ENCODE peak calls at places on chromosome 3, in seven cellular contexts. One of them, this sample, is unnamed.

GRCh38 chr3:99774467-99774866 is 43.2 kb upstream of the CMSS1 start:
- DNase-seq in H9: no peak
- DNase-seq in thyroid gland: no peak
- DNase-seq in IMR-90: peak; percentile 74
- DNase-seq in neural progenitor cell: no peak
- DNase-seq in lung: no peak
- DNase-seq in lower lobe of right lung: no peak
- DNase-seq in this sample: no peak

GRCh38 chr3:185760091-185760490 is 64.8 kb downstream of the IGF2BP2 start:
- DNase-seq in H9: no peak
- DNase-seq in IMR-90: no peak
- DNase-seq in lung: no peak
- DNase-seq in thyroid gland: no peak
- DNase-seq in lower lobe of right lung: no peak
- DNase-seq in neural progenitor cell: no peak
- DNase-seq in this sample: no peak

GRCh38 chr3:152376351-152377183 is 107.8 kb downstream of the MBNL1 start:
- DNase-seq in IMR-90: peak; percentile 84
- DNase-seq in thyroid gland: no peak
- DNase-seq in lung: no peak
- DNase-seq in neural progenitor cell: no peak
- DNase-seq in lower lobe of right lung: peak; percentile 46
- DNase-seq in H9: no peak
- DNase-seq in this sample: peak; percentile 74

GRCh38 chr3:141115752-141116541 is 64.8 kb downstream of the SPSB4 start:
- DNase-seq in thyroid gland: no peak
- DNase-seq in lung: no peak
- DNase-seq in neural progenitor cell: peak; percentile 0
- DNase-seq in lower lobe of right lung: no peak
- DNase-seq in H9: peak; percentile 6
- DNase-seq in IMR-90: no peak
- DNase-seq in this sample: no peak

GRCh38 chr3:160413613-160414248 is 14.3 kb downstream of the SMC4 start:
- DNase-seq in thyroid gland: peak; percentile 47
- DNase-seq in lung: peak; percentile 65
- DNase-seq in H9: peak; percentile 68
- DNase-seq in IMR-90: peak; percentile 84
- DNase-seq in lower lobe of right lung: no peak
- DNase-seq in neural progenitor cell: peak; percentile 78
- DNase-seq in this sample: no peak

GRCh38 chr3:141237701-141238521 is 6.3 kb downstream of the PXYLP1 start:
- DNase-seq in lung: peak; percentile 81
- DNase-seq in lower lobe of right lung: peak; percentile 89
- DNase-seq in H9: no peak
- DNase-seq in neural progenitor cell: no peak
- DNase-seq in thyroid gland: peak; percentile 97
- DNase-seq in IMR-90: no peak
- DNase-seq in this sample: no peak

GRCh38 chr3:88150371-88150770 is 612 bp downstream of the C3orf38 start:
- DNase-seq in lower lobe of right lung: no peak
- DNase-seq in thyroid gland: no peak
- DNase-seq in lung: no peak
- DNase-seq in H9: no peak
- DNase-seq in neural progenitor cell: no peak
- DNase-seq in IMR-90: no peak
- DNase-seq in this sample: no peak

GRCh38 chr3:8635625-8636024 is 9.0 kb downstream of the SSUH2 start:
- DNase-seq in thyroid gland: no peak
- DNase-seq in neural progenitor cell: no peak
- DNase-seq in lung: no peak
- DNase-seq in lower lobe of right lung: no peak
- DNase-seq in IMR-90: no peak
- DNase-seq in H9: peak; percentile 58
- DNase-seq in this sample: no peak

GRCh38 chr3:80439490-80439889 is 671.7 kb upstream of the ROBO1 start:
- DNase-seq in lung: no peak
- DNase-seq in neural progenitor cell: no peak
- DNase-seq in lower lobe of right lung: no peak
- DNase-seq in IMR-90: no peak
- DNase-seq in H9: no peak
- DNase-seq in thyroid gland: no peak
- DNase-seq in this sample: no peak

GRCh38 chr3:172310361-172310760 is 137.9 kb downstream of the GHSR start:
- DNase-seq in lower lobe of right lung: no peak
- DNase-seq in thyroid gland: no peak
- DNase-seq in H9: no peak
- DNase-seq in lung: no peak
- DNase-seq in neural progenitor cell: no peak
- DNase-seq in IMR-90: no peak
- DNase-seq in this sample: no peak
- H3K4me1 ChIP-seq in lower lobe of right lung: peaks cover 10% of the 10 kb centered on the region
- H3K4me1 ChIP-seq in thyroid gland: peaks cover 32% of the 10 kb centered on the region
- H3K4me1 ChIP-seq in H9: no peaks in the 10 kb centered on the region
- H3K4me1 ChIP-seq in lung: peaks cover 25% of the 10 kb centered on the region
- H3K4me1 ChIP-seq in neural progenitor cell: peaks cover 16% of the 10 kb centered on the region
- H3K4me1 ChIP-seq in IMR-90: peaks cover 21% of the 10 kb centered on the region
- H3K4me1 ChIP-seq in this sample: no peaks in the 10 kb centered on the region

DNA sequence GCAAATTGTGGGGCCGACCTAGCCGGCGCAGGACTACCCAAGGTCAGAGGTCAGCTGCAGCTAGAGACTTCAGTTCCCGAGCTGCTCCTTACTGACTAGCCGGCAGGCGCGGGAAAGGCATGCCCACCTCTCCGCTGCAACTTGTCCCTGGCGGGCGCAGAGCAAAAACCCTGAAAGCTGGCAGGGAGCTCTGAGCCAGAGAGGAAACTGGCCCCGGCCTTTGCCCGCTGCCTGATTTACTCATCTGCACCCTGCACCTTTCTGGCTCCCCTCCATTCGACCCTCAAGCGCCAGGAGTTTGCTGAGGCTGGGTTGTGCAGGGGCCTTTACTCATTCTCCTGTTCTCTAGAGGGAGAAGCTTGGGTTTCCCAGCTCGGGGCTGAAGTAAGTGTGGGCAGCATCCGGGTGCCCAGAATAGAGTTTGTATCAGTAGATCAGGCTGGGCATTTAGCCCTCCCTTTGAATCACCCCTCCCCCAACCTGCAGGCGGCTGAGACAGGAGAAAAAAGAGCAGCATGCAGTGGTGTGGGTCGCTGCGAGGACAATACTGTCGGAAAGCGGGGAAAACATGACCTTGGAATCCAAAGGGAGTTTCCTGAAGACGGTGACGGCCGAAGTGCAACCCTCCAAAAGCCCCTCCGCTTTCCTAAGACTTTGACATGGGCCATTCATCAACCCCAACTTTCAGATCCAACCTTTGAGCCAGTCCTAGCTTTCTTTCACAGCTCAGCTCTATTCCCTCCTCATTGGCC is 1.4 kb downstream of the ZIC4 start:
- DNase-seq in neural progenitor cell: peak; percentile 63
- DNase-seq in thyroid gland: no peak
- DNase-seq in lung: no peak
- DNase-seq in H9: no peak
- DNase-seq in IMR-90: no peak
- DNase-seq in lower lobe of right lung: no peak
- DNase-seq in this sample: no peak
- H3K27me3 ChIP-seq in neural progenitor cell: peaks cover 100% of the 10 kb centered on the region
- H3K27me3 ChIP-seq in thyroid gland: peaks cover 48% of the 10 kb centered on the region
- H3K27me3 ChIP-seq in lung: peaks cover 15% of the 10 kb centered on the region
- H3K27me3 ChIP-seq in H9: peaks cover 64% of the 10 kb centered on the region
- H3K27me3 ChIP-seq in IMR-90: peaks cover 82% of the 10 kb centered on the region
- H3K27me3 ChIP-seq in lower lobe of right lung: peaks cover 97% of the 10 kb centered on the region
- H3K27me3 ChIP-seq in this sample: peaks cover 48% of the 10 kb centered on the region

DNA sequence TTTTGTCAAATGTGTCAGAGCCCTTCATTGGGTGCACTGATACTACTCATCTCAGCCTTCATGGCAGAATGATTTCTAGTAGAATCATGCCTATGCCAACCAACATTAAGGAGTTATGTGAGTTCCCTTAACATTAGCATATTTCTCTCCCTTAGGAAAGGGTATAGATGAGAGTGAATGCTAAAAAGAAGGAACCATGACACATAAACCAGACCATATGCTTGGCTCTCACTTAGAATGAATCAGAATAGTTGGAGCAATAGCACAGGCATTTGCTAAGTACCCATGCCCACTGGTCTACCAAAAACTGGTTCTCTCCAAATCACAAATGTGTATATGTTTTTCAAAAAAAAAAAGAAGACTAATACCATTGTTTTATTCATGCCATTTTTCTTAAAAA is 51.1 kb downstream of the STRIT1 start:
- DNase-seq in IMR-90: peak; percentile 68
- DNase-seq in H9: no peak
- DNase-seq in lung: no peak
- DNase-seq in lower lobe of right lung: no peak
- DNase-seq in thyroid gland: no peak
- DNase-seq in neural progenitor cell: no peak
- DNase-seq in this sample: no peak
- H3K4me1 ChIP-seq in IMR-90: peaks cover 13% of the 10 kb centered on the region
- H3K4me1 ChIP-seq in H9: no peaks in the 10 kb centered on the region
- H3K4me1 ChIP-seq in lung: no peaks in the 10 kb centered on the region
- H3K4me1 ChIP-seq in lower lobe of right lung: no peaks in the 10 kb centered on the region
- H3K4me1 ChIP-seq in thyroid gland: no peaks in the 10 kb centered on the region
- H3K4me1 ChIP-seq in neural progenitor cell: no peaks in the 10 kb centered on the region
- H3K4me1 ChIP-seq in this sample: no peaks in the 10 kb centered on the region

GRCh38 chr3:64058592-64058991 is 35.3 kb upstream of the PSMD6 start:
- DNase-seq in lower lobe of right lung: no peak
- DNase-seq in lung: no peak
- DNase-seq in neural progenitor cell: no peak
- DNase-seq in H9: no peak
- DNase-seq in thyroid gland: no peak
- DNase-seq in IMR-90: no peak
- DNase-seq in this sample: no peak
- H3K27me3 ChIP-seq in lower lobe of right lung: no peaks in the 10 kb centered on the region
- H3K27me3 ChIP-seq in lung: no peaks in the 10 kb centered on the region
- H3K27me3 ChIP-seq in neural progenitor cell: no peaks in the 10 kb centered on the region
- H3K27me3 ChIP-seq in H9: peaks cover 3% of the 10 kb centered on the region
- H3K27me3 ChIP-seq in thyroid gland: no peaks in the 10 kb centered on the region
- H3K27me3 ChIP-seq in IMR-90: no peaks in the 10 kb centered on the region
- H3K27me3 ChIP-seq in this sample: no peaks in the 10 kb centered on the region

DNA sequence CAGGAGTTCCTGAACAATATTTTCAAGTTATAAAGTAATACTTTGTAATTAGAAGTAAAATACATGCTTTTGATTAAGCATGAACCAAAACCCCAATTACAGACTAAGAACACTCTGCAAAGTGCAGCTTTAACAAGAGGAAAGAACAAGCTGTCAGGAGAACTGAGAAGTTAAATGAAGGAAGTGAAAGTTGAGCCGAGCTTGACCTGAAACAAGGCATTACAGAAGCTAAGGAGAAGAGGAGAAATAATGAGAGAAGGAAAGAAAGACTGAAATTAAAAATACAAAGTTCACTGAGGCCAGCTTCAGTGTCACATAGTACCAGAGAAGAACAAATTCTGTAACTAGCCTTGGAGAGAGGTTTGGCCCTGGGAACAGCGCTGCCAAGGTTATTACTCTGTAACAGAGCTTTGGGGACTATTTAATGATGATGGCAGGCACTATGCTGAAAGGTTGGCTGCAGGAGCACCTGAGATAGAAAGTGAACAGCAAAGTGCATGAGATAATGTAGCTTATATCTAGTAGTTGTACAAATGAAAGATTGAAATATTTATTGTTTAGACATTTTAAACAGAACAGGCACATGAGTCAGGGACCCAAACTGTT is 241.9 kb upstream of the PEX5L start:
- DNase-seq in lower lobe of right lung: no peak
- DNase-seq in neural progenitor cell: no peak
- DNase-seq in lung: no peak
- DNase-seq in thyroid gland: no peak
- DNase-seq in IMR-90: no peak
- DNase-seq in H9: no peak
- DNase-seq in this sample: no peak
- H3K4me1 ChIP-seq in lower lobe of right lung: no peaks in the 10 kb centered on the region
- H3K4me1 ChIP-seq in neural progenitor cell: no peaks in the 10 kb centered on the region
- H3K4me1 ChIP-seq in lung: no peaks in the 10 kb centered on the region
- H3K4me1 ChIP-seq in thyroid gland: no peaks in the 10 kb centered on the region
- H3K4me1 ChIP-seq in IMR-90: no peaks in the 10 kb centered on the region
- H3K4me1 ChIP-seq in H9: no peaks in the 10 kb centered on the region
- H3K4me1 ChIP-seq in this sample: no peaks in the 10 kb centered on the region